ENCODE peak calls at places on chromosomes 11 and 22, in six cellular contexts. One of them, this sample, is unnamed.

GRCh38 chr11:35364101-35364780 is 55.1 kb downstream of the SLC1A2 start:
- DNase-seq in GM12891: no peak
- DNase-seq in K562: no peak
- DNase-seq in H1: no peak
- DNase-seq in GM12878: no peak
- DNase-seq in HepG2: no peak
- DNase-seq in this sample: no peak

GRCh38 chr11:2928605-2929510 is at the start of gene PHLDA2:
- DNase-seq in HepG2: no peak
- DNase-seq in K562: peak; percentile 81
- DNase-seq in GM12891: no peak
- DNase-seq in GM12878: no peak
- DNase-seq in H1: no peak
- DNase-seq in this sample: no peak

GRCh38 chr11:111435046-111435698 is 56.1 kb upstream of the POU2AF1 start:
- DNase-seq in HepG2: no peak
- DNase-seq in GM12878: no peak
- DNase-seq in K562: no peak
- DNase-seq in GM12891: no peak
- DNase-seq in H1: no peak
- DNase-seq in this sample: no peak

GRCh38 chr22:37904572-37905533 is 1.2 kb upstream of the MICALL1 start:
- DNase-seq in H1: no peak
- DNase-seq in HepG2: peak; percentile 58
- DNase-seq in K562: peak; percentile 77
- DNase-seq in GM12891: no peak
- DNase-seq in GM12878: no peak
- DNase-seq in this sample: no peak

GRCh38 chr11:13110145-13110544 is 101.0 kb downstream of the RASSF10 start:
- DNase-seq in GM12891: no peak
- DNase-seq in GM12878: no peak
- DNase-seq in H1: no peak
- DNase-seq in HepG2: no peak
- DNase-seq in K562: no peak
- DNase-seq in this sample: no peak

GRCh38 chr11:31826530-31827438 is 15.7 kb upstream of the PAX6 start:
- DNase-seq in HepG2: no peak
- DNase-seq in GM12878: no peak
- DNase-seq in K562: no peak
- DNase-seq in H1: no peak
- DNase-seq in GM12891: no peak
- DNase-seq in this sample: no peak

GRCh38 chr11:34840736-34841386 is 75.3 kb downstream of the APIP start:
- DNase-seq in GM12891: peak; percentile 17
- DNase-seq in K562: peak; percentile 73
- DNase-seq in H1: no peak
- DNase-seq in GM12878: no peak
- DNase-seq in HepG2: peak; percentile 57
- DNase-seq in this sample: peak; percentile 23

GRCh38 chr22:34111210-34111824 is 191.0 kb upstream of the LARGE1 start:
- DNase-seq in H1: no peak
- DNase-seq in HepG2: peak; percentile 22
- DNase-seq in K562: peak; percentile 7
- DNase-seq in GM12891: peak; percentile 34
- DNase-seq in GM12878: no peak
- DNase-seq in this sample: no peak

GRCh38 chr11:69102732-69103615 is 52.8 kb upstream of the SMIM38 start:
- DNase-seq in GM12891: no peak
- DNase-seq in H1: no peak
- DNase-seq in K562: peak; percentile 17
- DNase-seq in GM12878: no peak
- DNase-seq in HepG2: no peak
- DNase-seq in this sample: no peak

GRCh38 chr11:69101792-69102152 is 53.0 kb downstream of the TPCN2 start:
- DNase-seq in GM12891: no peak
- DNase-seq in H1: no peak
- DNase-seq in HepG2: no peak
- DNase-seq in K562: no peak
- DNase-seq in GM12878: no peak
- DNase-seq in this sample: no peak

GRCh38 chr11:69100454-69101099 is 51.8 kb downstream of the TPCN2 start:
- DNase-seq in HepG2: no peak
- DNase-seq in K562: no peak
- DNase-seq in GM12878: no peak
- DNase-seq in GM12891: no peak
- DNase-seq in H1: no peak
- DNase-seq in this sample: no peak

GRCh38 chr11:69102161-69102695 is 53.5 kb downstream of the TPCN2 start:
- DNase-seq in GM12891: no peak
- DNase-seq in H1: no peak
- DNase-seq in K562: no peak
- DNase-seq in HepG2: no peak
- DNase-seq in GM12878: no peak
- DNase-seq in this sample: no peak

GRCh38 chr11:69101100-69101791 is 52.5 kb downstream of the TPCN2 start:
- DNase-seq in HepG2: peak; percentile 37
- DNase-seq in GM12878: peak; percentile 20
- DNase-seq in K562: peak; percentile 51
- DNase-seq in GM12891: peak; percentile 91
- DNase-seq in H1: peak; percentile 60
- DNase-seq in this sample: peak; percentile 85
- TF ChIP-seq POLR2AphosphoS5 in HepG2: no peak
- TF ChIP-seq POLR2AphosphoS5 in GM12878: no peak
- TF ChIP-seq POLR2AphosphoS5 in K562: no peak
- TF ChIP-seq POLR2AphosphoS5 in GM12891: no peak
- TF ChIP-seq POLR2AphosphoS5 in H1: no peak
- TF ChIP-seq POLR2AphosphoS5 in this sample: no peak

DNA sequence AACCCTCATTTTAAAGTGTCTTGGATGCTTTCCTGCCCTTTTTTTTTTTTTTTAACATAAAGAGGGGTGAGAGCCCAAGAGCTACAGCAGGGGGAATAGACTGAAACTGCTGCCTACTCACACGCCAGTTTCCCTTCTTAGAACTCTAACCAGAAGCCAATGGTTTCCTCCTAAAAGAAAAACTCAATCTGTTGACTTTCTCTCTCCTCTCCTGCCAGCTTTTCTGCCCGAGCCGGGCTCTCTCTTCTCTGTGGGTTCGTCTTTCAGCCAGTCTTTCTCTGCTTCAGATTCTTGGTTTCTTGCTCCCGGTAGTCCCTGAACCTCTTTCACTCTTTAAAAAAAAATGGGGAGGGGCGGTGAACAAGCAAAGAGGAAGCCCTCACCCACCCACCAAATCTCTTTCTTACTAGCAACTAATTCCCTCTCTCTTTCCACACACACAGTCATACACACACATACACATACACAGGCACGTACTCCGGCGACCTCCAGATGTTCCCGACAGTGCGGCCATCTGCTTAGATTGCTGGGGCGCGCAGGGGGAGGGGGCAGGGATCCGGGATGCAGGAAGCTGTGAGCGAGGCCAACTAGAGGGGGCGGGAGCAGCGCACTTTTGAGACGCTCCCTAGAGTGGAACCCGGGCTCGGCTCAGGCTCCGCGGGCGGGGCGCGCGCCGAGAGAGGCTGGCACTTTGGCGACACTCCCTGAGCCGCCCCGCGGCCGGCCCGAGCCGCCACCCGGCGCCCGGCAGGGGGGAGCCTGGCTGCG is 446 bp upstream of the TSKU start:
- DNase-seq in K562: peak; percentile 95
- DNase-seq in GM12878: no peak
- DNase-seq in HepG2: peak; percentile 82
- DNase-seq in H1: peak; percentile 65
- DNase-seq in GM12891: no peak
- DNase-seq in this sample: peak; percentile 48
- TF ChIP-seq POLR2A in K562: peak; percentile 76
- TF ChIP-seq POLR2A in GM12878: no peak
- TF ChIP-seq POLR2A in HepG2: no peak
- TF ChIP-seq POLR2A in H1: no peak
- TF ChIP-seq POLR2A in GM12891: no peak
- TF ChIP-seq POLR2A in this sample: no peak

GRCh38 chr11:127919206-127920000 is 668.0 kb downstream of the ETS1 start:
- DNase-seq in GM12878: no peak
- DNase-seq in GM12891: no peak
- DNase-seq in K562: no peak
- DNase-seq in H1: no peak
- DNase-seq in HepG2: no peak
- DNase-seq in this sample: no peak
- TF ChIP-seq TAF1 in GM12878: no peak
- TF ChIP-seq TAF1 in GM12891: no peak
- TF ChIP-seq TAF1 in K562: no peak
- TF ChIP-seq TAF1 in H1: no peak
- TF ChIP-seq TAF1 in HepG2: no peak
- TF ChIP-seq TAF1 in this sample: no peak

GRCh38 chr11:10655931-10656576 is 37.5 kb downstream of the IRAG1 start:
- DNase-seq in GM12878: no peak
- DNase-seq in GM12891: no peak
- DNase-seq in K562: no peak
- DNase-seq in H1: no peak
- DNase-seq in HepG2: no peak
- DNase-seq in this sample: no peak

GRCh38 chr11:10657308-10658271 is 36.0 kb downstream of the IRAG1 start:
- DNase-seq in GM12891: no peak
- DNase-seq in K562: peak; percentile 76
- DNase-seq in GM12878: peak; percentile 57
- DNase-seq in HepG2: no peak
- DNase-seq in H1: no peak
- DNase-seq in this sample: no peak

GRCh38 chr11:10658621-10659338 is 34.8 kb downstream of the IRAG1 start:
- DNase-seq in K562: no peak
- DNase-seq in H1: no peak
- DNase-seq in GM12891: no peak
- DNase-seq in HepG2: no peak
- DNase-seq in GM12878: no peak
- DNase-seq in this sample: no peak

GRCh38 chr11:10660323-10660722 is 33.2 kb downstream of the IRAG1 start:
- DNase-seq in H1: no peak
- DNase-seq in GM12878: no peak
- DNase-seq in HepG2: no peak
- DNase-seq in K562: no peak
- DNase-seq in GM12891: no peak
- DNase-seq in this sample: no peak

DNA sequence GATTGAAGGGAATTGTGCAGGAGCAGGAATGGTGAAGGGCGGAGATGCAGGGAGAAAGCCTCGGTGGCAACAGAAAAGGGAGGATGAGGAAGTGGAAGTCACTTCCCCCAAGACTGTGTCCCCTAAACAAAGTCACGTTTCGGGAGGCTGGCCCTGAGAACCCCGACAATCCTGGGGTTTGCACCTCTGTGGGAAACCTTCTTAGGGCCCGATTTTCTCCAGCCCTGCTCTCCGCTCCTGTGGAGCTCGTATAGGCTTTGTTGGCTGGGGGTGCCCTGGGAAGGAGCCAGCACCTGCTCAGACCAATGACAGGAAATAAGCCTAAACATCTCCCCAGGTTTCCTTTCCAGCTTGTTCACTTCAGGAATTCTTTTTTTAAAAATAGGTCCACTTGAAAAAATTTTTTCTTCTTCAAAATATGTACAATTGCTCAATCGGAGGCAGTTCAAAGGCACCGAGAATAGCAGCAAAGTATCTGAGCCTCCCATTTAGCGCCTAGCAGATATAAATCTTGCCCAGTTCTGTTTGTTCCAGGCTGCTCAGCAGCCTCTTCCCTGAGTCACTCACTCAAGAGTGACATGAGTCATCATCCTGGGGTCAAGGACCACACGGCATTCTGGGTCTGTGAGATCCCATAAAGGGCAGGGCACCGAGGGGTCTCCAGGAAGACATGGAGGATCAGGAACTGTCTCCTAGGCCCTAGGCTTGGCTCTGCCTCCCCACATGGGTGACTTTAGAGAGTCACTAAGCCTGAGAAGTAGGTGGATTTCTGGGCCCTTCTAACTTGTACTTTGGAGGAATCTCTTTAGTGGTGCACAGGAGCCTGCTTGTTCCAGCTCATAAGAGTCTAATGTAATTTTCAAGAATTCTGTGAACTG is 34.0 kb downstream of the IRAG1 start:
- DNase-seq in GM12891: no peak
- DNase-seq in GM12878: no peak
- DNase-seq in H1: no peak
- DNase-seq in HepG2: peak; percentile 91
- DNase-seq in K562: peak; percentile 89
- DNase-seq in this sample: no peak
- TF ChIP-seq POLR2AphosphoS5 in GM12891: no peak
- TF ChIP-seq POLR2AphosphoS5 in GM12878: no peak
- TF ChIP-seq POLR2AphosphoS5 in H1: no peak
- TF ChIP-seq POLR2AphosphoS5 in HepG2: no peak
- TF ChIP-seq POLR2AphosphoS5 in K562: no peak
- TF ChIP-seq POLR2AphosphoS5 in this sample: no peak

DNA sequence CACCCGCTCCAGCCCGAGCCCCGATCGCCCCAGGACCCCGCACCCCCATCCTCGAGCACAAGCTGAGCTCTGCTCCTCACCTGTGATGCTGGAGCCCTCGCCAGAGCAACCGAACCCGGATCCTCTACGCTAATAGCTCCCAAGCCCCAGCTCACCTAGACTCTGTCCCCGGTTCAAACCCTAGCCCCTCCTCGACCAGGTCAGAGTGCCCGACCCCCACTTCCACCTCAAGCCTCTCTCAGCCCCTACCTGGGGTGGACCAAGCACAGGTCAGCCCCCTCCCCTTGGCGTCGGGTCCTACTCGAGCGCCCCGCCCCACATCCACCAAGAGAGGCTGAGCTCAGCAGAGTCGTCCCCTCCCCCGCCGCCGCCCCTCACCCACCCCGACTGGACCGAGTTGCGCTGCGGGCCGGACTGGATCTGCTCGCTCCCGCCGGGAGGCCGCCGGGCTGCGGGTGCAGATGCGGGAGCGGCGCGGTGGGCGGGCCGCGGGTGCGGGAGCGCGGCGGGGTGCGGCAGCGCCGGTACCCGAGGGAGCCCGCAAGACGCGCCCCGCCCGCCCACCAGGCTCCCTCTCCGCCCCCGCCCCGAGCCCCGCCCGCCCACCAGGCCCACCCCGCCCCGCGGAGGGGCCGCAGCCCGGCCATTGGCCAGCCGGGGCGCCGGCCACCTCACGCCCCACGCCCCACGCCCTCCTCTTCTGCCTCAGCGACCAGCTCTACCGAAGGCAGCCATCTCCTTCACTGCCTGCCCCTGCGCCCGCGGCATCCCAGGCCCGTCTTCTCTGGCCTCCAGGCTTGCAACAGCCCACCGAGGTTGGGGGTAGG is 577 bp upstream of the DKK3 start:
- DNase-seq in GM12878: no peak
- DNase-seq in H1: no peak
- DNase-seq in GM12891: no peak
- DNase-seq in HepG2: no peak
- DNase-seq in K562: peak; percentile 31
- DNase-seq in this sample: no peak
- TF ChIP-seq POLR2A in GM12878: no peak
- TF ChIP-seq POLR2A in H1: no peak
- TF ChIP-seq POLR2A in GM12891: no peak
- TF ChIP-seq POLR2A in HepG2: no peak
- TF ChIP-seq POLR2A in K562: no peak
- TF ChIP-seq POLR2A in this sample: no peak

This sample was measured in GM12892.